ENCODE peak calls at places on chromosomes 4 and X, in four cellular contexts. P is ascending aorta, U is GM23338, B is fibroblast of pulmonary artery. Z is an unnamed sample.
A peak's percentile ranks its signal among the peaks of the same experiment; 100 is the strongest.

GRCh38 chr4:155952546-155952945 is 1.1 kb downstream of the CTSO start:
- DNase-seq in P (no peak), U (no peak), B (peak; percentile 42), Z (peak; percentile 64)

GRCh38 chr4:87326460-87326859 is 3.8 kb upstream of the HSD17B13 start:
- DNase-seq in P (no peak), U (no peak), B (no peak), Z (no peak)

GRCh38 chr4:94139931-94140612 is 67.6 kb upstream of the SMARCAD1 start:
- DNase-seq in P (no peak), U (no peak), B (no peak), Z (no peak)

GRCh38 chr4:167838686-167839085 is 253.7 kb upstream of the ANXA10 start:
- DNase-seq in P (no peak), U (no peak), B (peak; percentile 6), Z (peak; percentile 32)

GRCh38 chr4:10095296-10095991 is 21.2 kb downstream of the WDR1 start:
- DNase-seq in P (no peak), U (no peak), B (no peak), Z (no peak)

GRCh38 chr4:117481742-117482141 is 396.4 kb upstream of the TRAM1L1 start:
- DNase-seq in P (no peak), U (no peak), B (peak; percentile 0), Z (peak; percentile 86)

GRCh38 chrX:46444011-46444410 is 101.2 kb downstream of the ZNF674 start:
- DNase-seq in P (no peak), U (no peak), B (peak; percentile 71), Z (peak; percentile 92)

GRCh38 chr4:182808673-182809416 is 108.3 kb downstream of the DCTD start:
- DNase-seq in P (no peak), U (no peak), B (peak; percentile 24), Z (no peak)

GRCh38 chrX:20527458-20528099 is 260.9 kb upstream of the RPS6KA3 start:
- DNase-seq in P (no peak), U (peak; percentile 39), B (peak; percentile 44), Z (peak; percentile 43)

GRCh38 chr4:164771088-164771487 is 17.2 kb downstream of the SMIM31 start:
- DNase-seq in P (no peak), U (no peak), B (no peak), Z (peak; percentile 2)

DNA sequence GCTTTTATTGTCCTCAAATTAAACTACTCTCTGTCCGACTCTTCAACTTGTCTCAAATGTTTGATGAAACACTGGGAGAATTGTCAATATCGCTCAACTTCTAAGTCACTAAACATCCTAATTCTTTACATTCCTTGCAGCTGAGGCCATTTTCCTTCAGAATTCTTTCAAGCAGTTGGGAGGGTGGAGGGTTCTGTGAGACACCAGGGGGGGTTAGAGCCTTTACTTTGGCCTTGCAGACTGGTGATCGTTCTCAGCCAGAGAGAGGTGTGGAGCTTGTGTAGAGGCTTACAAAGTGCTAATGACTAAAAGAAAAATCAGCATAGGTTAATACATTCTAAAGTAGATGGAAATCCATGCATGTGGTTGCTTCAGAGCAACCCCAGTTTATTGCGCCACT is 21.3 kb upstream of the SOX3 start:
- DNase-seq in P (no peak), U (peak; percentile 83), B (peak; percentile 1), Z (no peak)
- TF ChIP-seq CTCF in P (no peak), U (peak; percentile 29), B (no peak), Z (no peak)

GRCh38 chr4:41865306-41865980 is 69.8 kb upstream of the TMEM33 start:
- DNase-seq in P (peak; percentile 52), U (peak; percentile 69), B (peak; percentile 16), Z (no peak)
- H3K4me3 ChIP-seq in P (no peak overlapping the region), U (peak overlapping the region; percentile 51), B (no peak overlapping the region), Z (no peak overlapping the region)

GRCh38 chr4:184284742-184285141 is 67.1 kb upstream of the ENPP6 start:
- DNase-seq in P (no peak), U (no peak), B (no peak), Z (no peak)

GRCh38 chr4:184289179-184289535 is 71.5 kb upstream of the ENPP6 start:
- DNase-seq in P (no peak), U (no peak), B (no peak), Z (no peak)

GRCh38 chr4:184288451-184289178 is 70.9 kb upstream of the ENPP6 start:
- DNase-seq in P (no peak), U (no peak), B (no peak), Z (no peak)

GRCh38 chr4:184286346-184286745 is 68.7 kb upstream of the ENPP6 start:
- DNase-seq in P (no peak), U (no peak), B (peak; percentile 84), Z (no peak)

DNA sequence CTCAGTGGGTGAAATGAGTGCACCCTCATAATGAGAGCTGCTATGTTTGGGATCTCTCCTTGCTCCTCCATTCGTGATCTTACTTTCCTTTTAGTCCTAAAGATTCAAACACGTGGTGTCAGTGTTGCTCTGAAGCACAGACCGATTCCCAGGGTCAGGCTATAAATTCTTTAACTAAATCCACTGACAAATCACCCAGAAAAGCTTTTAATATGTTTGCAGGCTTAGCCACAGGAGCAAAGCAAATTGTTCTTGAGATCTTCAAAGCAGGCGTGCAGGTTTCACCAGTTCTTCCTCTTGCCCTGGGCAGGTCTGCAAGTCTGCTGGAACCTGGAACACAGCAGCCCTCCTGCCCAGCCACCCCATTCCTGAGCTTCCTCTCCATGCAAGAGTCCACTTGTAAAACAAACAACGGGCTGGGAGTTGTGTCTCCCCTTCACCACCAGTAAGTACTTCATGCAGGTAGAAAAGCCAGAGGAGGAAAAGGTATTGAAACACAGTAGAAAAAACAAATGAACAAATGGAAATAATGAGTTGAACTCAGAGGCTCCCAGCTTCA is 70.1 kb upstream of the ENPP6 start:
- DNase-seq in P (no peak), U (peak; percentile 29), B (peak; percentile 76), Z (peak; percentile 85)
- TF ChIP-seq CTCF in P (peak; percentile 48), U (peak; percentile 14), B (peak; percentile 29), Z (peak; percentile 32)

GRCh38 chr4:99822734-99823133 is 6.1 kb downstream of the DAPP1 start:
- DNase-seq in P (no peak), U (no peak), B (no peak), Z (no peak)

GRCh38 chr4:99825272-99825671 is 8.6 kb downstream of the DAPP1 start:
- DNase-seq in P (no peak), U (no peak), B (no peak), Z (no peak)

GRCh38 chr4:99824070-99824599 is 7.5 kb downstream of the DAPP1 start:
- DNase-seq in P (no peak), U (no peak), B (no peak), Z (no peak)

GRCh38 chr4:99818661-99819060 is 2.0 kb downstream of the DAPP1 start:
- DNase-seq in P (no peak), U (no peak), B (no peak), Z (no peak)

GRCh38 chr4:99821918-99822503 is 5.4 kb downstream of the DAPP1 start:
- DNase-seq in P (no peak), U (no peak), B (no peak), Z (no peak)
- H3K4me3 ChIP-seq in P (no peak overlapping the region), U (no peak overlapping the region), B (no peak overlapping the region), Z (no peak overlapping the region)

GRCh38 chrX:79618280-79618679 is 251.1 kb upstream of the ITM2A start:
- DNase-seq in P (no peak), U (no peak), B (no peak), Z (no peak)
- TF ChIP-seq CTCF in P (no peak), U (no peak), B (no peak), Z (no peak)

GRCh38 chrX:143633530-143634372 is 2.1 kb downstream of the SLITRK4 start:
- DNase-seq in P (no peak), U (peak; percentile 25), B (no peak), Z (no peak)
- H3K4me3 ChIP-seq in P (peak overlapping the region; percentile 67), U (peak overlapping the region; percentile 63), B (peak overlapping the region; percentile 59), Z (no peak overlapping the region)

DNA sequence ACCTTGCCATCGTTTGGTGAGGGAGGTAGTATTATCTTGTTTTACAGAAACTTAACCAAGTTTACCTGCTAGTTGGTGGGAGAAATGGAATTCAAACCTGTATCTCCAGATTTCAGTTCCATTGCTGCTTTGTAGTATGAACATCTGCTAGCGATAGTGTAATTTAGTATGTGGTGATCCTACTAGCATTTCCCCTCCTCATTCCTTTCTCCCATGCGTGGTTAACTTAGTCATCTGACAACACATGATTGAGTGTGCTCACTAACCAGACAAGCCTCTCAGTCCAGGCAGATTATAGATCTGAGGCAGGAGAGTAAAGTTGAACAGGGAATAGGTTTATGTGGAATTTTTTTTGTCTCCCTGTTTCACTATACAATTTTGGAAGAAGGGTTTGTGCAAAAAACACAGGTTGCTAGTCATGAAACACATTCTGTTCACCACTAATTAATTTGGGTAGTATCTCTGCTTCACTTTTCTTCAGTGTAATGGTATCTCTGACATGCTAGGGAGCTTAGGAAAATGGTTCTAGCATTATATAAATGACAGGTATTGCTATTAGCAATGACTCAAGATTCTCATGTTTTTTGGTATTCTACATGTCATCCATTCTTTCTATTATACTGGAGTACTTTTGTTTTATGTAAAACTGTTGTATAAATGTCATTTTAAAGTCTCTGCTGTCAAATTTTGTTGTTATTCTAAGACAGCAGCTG is 21.7 kb downstream of the RBPJ start:
- DNase-seq in P (no peak), U (no peak), B (peak; percentile 76), Z (peak; percentile 97)
- TF ChIP-seq CTCF in P (no peak), U (no peak), B (no peak), Z (no peak)

DNA sequence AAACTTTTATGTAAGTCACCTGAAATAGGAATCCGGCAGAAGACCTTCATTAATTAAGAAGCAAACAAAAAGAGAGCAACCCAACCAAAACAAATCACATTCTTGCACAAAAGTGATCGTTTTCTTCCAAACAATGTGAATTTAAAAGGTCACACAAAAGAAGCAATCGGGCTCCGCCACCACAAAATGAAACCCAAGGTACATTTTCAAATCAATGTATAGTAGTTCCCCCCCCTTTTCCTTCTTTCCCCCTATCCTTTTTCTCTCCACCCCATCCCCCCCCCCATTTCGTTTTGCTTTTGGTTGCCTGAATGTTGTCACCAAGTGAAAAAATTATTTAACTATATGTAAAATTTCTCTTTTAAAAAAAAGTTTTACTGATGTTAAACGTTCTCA is 2.2 kb downstream of the MAB21L2 start:
- DNase-seq in P (no peak), U (no peak), B (no peak), Z (no peak)
- H3K4me3 ChIP-seq in P (peak overlapping the region; percentile 51), U (peak overlapping the region; percentile 65), B (peak overlapping the region; percentile 58), Z (no peak overlapping the region)

Z was measured in fibroblast of lung.